ENCODE peak calls at places on chromosomes 3 and 15, in nine cellular contexts. T is cardiac muscle cell; N is prostate gland; E is spleen; V is CD8-positive, alpha-beta memory T cell; R is naive thymus-derived CD4-positive, alpha-beta T cell; S is PC-3; I is SK-N-SH; L is brain microvascular endothelial cell. P is an unnamed sample. For H3K27me3, the result is how much of the 10 kb centered on the place peaks cover.

GRCh38 chr15:33344111-33344510 is 33.3 kb downstream of the RYR3 start:
- DNase-seq in T (no peak), R (no peak), I (no peak), L (no peak), V (no peak), S (no peak), N (no peak), E (no peak), P (no peak)

GRCh38 chr15:38504680-38505467 is 50.9 kb downstream of the FAM98B start:
- DNase-seq in N (no peak), T (no peak), L (no peak), I (no peak), R (no peak), V (no peak), S (no peak), E (no peak), P (no peak)

GRCh38 chr3:122671543-122671942 is 9.1 kb upstream of the PARP14 start:
- DNase-seq in S (no peak), V (no peak), N (no peak), I (no peak), L (no peak), R (no peak), T (no peak), E (no peak), P (no peak)

GRCh38 chr15:51828621-51829359 is 663 bp upstream of the TMOD3 start:
- DNase-seq in E (no peak), T (no peak), S (peak), I (no peak), V (no peak), L (no peak), N (no peak), R (no peak), P (no peak)

GRCh38 chr3:109117939-109118338 is at the start of gene MORC1:
- DNase-seq in I (no peak), E (no peak), S (no peak), V (no peak), N (no peak), T (no peak), R (no peak), L (no peak), P (no peak)

GRCh38 chr3:100002599-100003350 is 111.5 kb downstream of the FILIP1L start:
- DNase-seq in I (no peak), S (peak), R (no peak), E (no peak), T (peak), L (peak), V (no peak), N (peak), P (peak)

GRCh38 chr3:26102376-26103110 is 312.7 kb downstream of the OXSM start:
- DNase-seq in E (no peak), S (no peak), V (no peak), T (no peak), I (no peak), R (no peak), L (no peak), N (no peak), P (no peak)

GRCh38 chr15:81497226-81497625 is 123.2 kb upstream of the TMC3 start:
- DNase-seq in R (no peak), V (no peak), S (no peak), I (no peak), L (no peak), T (no peak), N (no peak), E (no peak), P (no peak)

GRCh38 chr3:190862209-190863118 is at the start of gene GMNC:
- DNase-seq in R (no peak), V (no peak), S (peak), I (peak), T (peak), L (peak), E (peak), N (peak), P (peak)

GRCh38 chr15:76903251-76903681 is 1.9 kb downstream of the SCAPER start:
- DNase-seq in L (peak), S (peak), T (peak), N (no peak), V (peak), I (peak), E (no peak), R (peak), P (no peak)

GRCh38 chr15:90348456-90348855 is 3.6 kb upstream of the ZNF774 start:
- DNase-seq in V (no peak), N (no peak), L (no peak), R (no peak), E (no peak), T (no peak), I (no peak), S (no peak), P (no peak)

GRCh38 chr3:188889070-188889491 is 282.7 kb upstream of the TPRG1 start:
- DNase-seq in V (no peak), T (no peak), E (no peak), I (no peak), S (no peak), N (no peak), L (no peak), R (no peak), P (no peak)

GRCh38 chr3:85148056-85148455 is 189.3 kb downstream of the CADM2 start:
- DNase-seq in R (no peak), E (no peak), T (no peak), L (no peak), I (no peak), S (no peak), V (no peak), N (no peak), P (no peak)

GRCh38 chr3:160869825-160870224 is 113.8 kb downstream of the PPM1L start:
- DNase-seq in R (no peak), N (peak), V (no peak), E (no peak), I (peak), L (no peak), T (peak), S (peak), P (no peak)

GRCh38 chr3:17546500-17546899 is 195.9 kb downstream of the TBC1D5 start:
- DNase-seq in S (no peak), R (no peak), N (no peak), E (no peak), V (no peak), T (no peak), I (no peak), L (no peak), P (no peak)

GRCh38 chr3:105891101-105891500 is 22.3 kb upstream of the CBLB start:
- DNase-seq in V (no peak), T (no peak), L (no peak), N (no peak), I (no peak), S (no peak), E (no peak), R (no peak), P (no peak)

GRCh38 chr15:69081310-69082004 is 67.0 kb downstream of the NOX5 start:
- DNase-seq in I (no peak), R (no peak), V (no peak), T (peak), E (no peak), L (peak), N (no peak), S (no peak), P (no peak)

GRCh38 chr3:34942256-34942655 is 697.1 kb upstream of the ARPP21 start:
- DNase-seq in I (no peak), E (no peak), L (no peak), R (no peak), V (no peak), N (no peak), S (no peak), T (no peak), P (no peak)

GRCh38 chr3:188309437-188310269 is 155.7 kb downstream of the LPP start:
- DNase-seq in N (no peak), I (no peak), T (no peak), L (no peak), S (no peak), E (no peak), R (no peak), V (no peak), P (no peak)

GRCh38 chr3:136577791-136578190 is 174.4 kb downstream of the STAG1 start:
- DNase-seq in V (no peak), S (no peak), R (no peak), L (no peak), I (no peak), N (no peak), E (no peak), T (no peak), P (no peak)

GRCh38 chr3:65558821-65559220 is 479.9 kb downstream of the MAGI1 start:
- DNase-seq in T (no peak), R (no peak), E (no peak), I (no peak), N (no peak), S (no peak), V (no peak), L (no peak), P (no peak)

GRCh38 chr3:119643094-119643493 is 17.3 kb downstream of the POPDC2 start:
- DNase-seq in S (peak), L (no peak), I (no peak), E (no peak), N (no peak), R (no peak), T (peak), V (no peak), P (no peak)

GRCh38 chr3:87233805-87234204 is 6.7 kb downstream of the CHMP2B start:
- DNase-seq in V (no peak), N (no peak), E (no peak), S (no peak), T (no peak), I (no peak), L (no peak), R (no peak), P (no peak)

GRCh38 chr3:170301404-170301803 is 56.1 kb upstream of the SKIL start:
- DNase-seq in T (peak), L (no peak), E (no peak), R (no peak), S (no peak), I (no peak), N (no peak), V (no peak), P (no peak)

GRCh38 chr3:44495636-44496415 is 18.4 kb upstream of the ZNF445 start:
- DNase-seq in R (no peak), V (no peak), I (no peak), N (no peak), E (no peak), S (no peak), T (no peak), L (no peak), P (no peak)

GRCh38 chr3:94616833-94617232 is 554.0 kb downstream of the NSUN3 start:
- DNase-seq in R (no peak), S (peak), N (no peak), I (no peak), L (no peak), E (no peak), V (no peak), T (no peak), P (no peak)

GRCh38 chr3:195179782-195180489 is 91.0 kb downstream of the XXYLT1 start:
- DNase-seq in I (peak), R (no peak), V (no peak), S (no peak), E (no peak), T (no peak), L (no peak), N (no peak), P (no peak)
- H3K27ac ChIP-seq in I (no peak), R (no peak), V (peak), S (no peak), E (peak), T (peak), L (no peak), N (peak), P (no peak)

GRCh38 chr3:127277591-127277990 is 10.3 kb downstream of the PRR20G start:
- DNase-seq in S (peak), I (no peak), T (no peak), V (no peak), N (no peak), E (no peak), R (no peak), L (no peak), P (no peak)
- H3K27me3 ChIP-seq in S (under half), I (under half), T (under half), V (under half), N (under half), E (under half), R (under half), L (under half), P (under half)

DNA sequence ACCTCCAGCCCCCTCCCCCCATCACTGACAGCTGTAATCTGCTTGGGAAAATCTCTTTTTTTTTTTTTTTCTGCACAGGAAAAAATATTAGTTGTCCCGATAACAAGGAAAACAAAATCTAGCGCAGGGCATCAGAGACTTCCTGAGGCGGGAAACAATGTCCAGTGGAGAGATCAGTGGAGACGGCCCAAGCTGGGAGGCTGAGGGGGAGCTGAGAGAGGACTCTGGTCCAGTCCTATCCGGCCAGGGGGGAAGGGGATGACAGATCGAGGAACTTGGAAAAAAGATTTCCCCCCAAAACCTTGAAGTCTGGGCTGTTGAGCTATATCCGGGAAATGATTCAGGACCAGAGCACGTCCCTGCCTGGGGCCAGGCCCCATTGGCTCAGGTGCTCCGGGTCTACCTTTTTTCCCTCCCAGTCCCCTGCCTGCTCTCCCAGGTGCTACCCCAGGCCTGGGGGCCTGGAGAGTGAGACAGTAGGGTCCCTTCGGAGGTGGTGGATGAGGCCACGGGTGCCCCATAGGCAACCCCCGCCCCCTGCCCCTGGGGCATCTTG is 14.0 kb upstream of the DLL4 start:
- DNase-seq in S (no peak), V (no peak), E (no peak), N (no peak), R (no peak), L (no peak), I (no peak), T (no peak), P (no peak)
- H3K27ac ChIP-seq in S (no peak), V (no peak), E (no peak), N (no peak), R (no peak), L (no peak), I (no peak), T (no peak), P (no peak)

GRCh38 chr3:45541326-45542321 is 52.9 kb upstream of the LIMD1 start:
- DNase-seq in T (no peak), E (no peak), L (no peak), V (no peak), S (no peak), N (no peak), R (no peak), I (no peak), P (no peak)

GRCh38 chr3:45544719-45545296 is 49.7 kb upstream of the LIMD1 start:
- DNase-seq in E (no peak), V (no peak), N (no peak), L (no peak), T (peak), R (no peak), S (no peak), I (no peak), P (no peak)

GRCh38 chr3:45546223-45546622 is 48.3 kb upstream of the LIMD1 start:
- DNase-seq in R (no peak), N (no peak), E (no peak), V (no peak), T (no peak), L (no peak), S (no peak), I (no peak), P (no peak)

GRCh38 chr3:45545476-45545875 is 49.1 kb upstream of the LIMD1 start:
- DNase-seq in N (no peak), S (peak), V (no peak), R (no peak), L (peak), T (peak), E (no peak), I (no peak), P (no peak)

DNA sequence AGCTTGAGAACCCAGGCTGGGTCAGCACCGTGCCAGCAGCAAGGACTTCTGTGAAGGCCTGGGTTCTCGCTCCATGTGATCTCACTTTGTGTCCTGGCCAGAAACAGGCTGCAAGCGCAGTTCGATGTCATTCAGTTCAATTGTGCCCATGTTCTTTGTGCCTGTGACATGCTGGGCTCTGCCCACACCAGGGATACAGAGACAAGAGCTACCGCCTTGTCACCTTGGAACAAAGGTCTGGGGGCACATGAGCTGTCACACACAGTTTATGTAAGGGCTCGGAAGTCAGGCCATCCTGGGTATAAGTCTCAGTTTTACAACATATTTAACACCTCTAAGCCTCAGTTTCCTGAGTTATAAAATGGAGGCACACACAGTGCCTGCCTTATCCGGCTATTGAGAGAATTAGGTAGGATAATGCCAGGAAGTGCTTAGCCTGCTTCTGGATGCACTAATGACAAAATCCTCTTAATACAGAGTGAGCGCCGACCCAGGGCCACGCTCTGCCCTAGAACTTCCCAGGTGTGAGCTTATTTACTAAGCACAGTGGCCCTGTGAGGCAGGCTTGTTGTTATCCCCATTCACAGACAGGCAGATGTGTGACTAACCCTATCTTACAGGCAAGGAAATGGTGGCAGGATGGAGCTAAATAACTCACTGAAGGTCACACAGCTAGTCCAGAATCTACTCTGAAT is 50.4 kb upstream of the LIMD1 start:
- DNase-seq in L (no peak), V (no peak), T (no peak), N (no peak), S (no peak), E (no peak), R (no peak), I (no peak), P (no peak)
- H3K27me3 ChIP-seq in L (under half), V (under half), T (under half), N (under half), S (under half), E (under half), R (under half), I (under half), P (under half)

GRCh38 chr3:31610700-31611275 is 78.1 kb downstream of the STT3B start:
- DNase-seq in I (peak), E (no peak), V (no peak), S (peak), T (peak), R (no peak), N (peak), L (peak), P (peak)

GRCh38 chr3:31615071-31615875 is 82.5 kb downstream of the STT3B start:
- DNase-seq in V (no peak), L (peak), N (no peak), E (no peak), I (no peak), S (peak), R (no peak), T (no peak), P (no peak)

GRCh38 chr3:31613654-31614053 is 80.9 kb downstream of the STT3B start:
- DNase-seq in N (no peak), L (no peak), E (no peak), S (no peak), V (no peak), T (no peak), I (no peak), R (no peak), P (no peak)

GRCh38 chr3:31614162-31614921 is 81.6 kb downstream of the STT3B start:
- DNase-seq in N (no peak), E (no peak), V (no peak), I (no peak), R (no peak), L (no peak), S (peak), T (no peak), P (no peak)

DNA sequence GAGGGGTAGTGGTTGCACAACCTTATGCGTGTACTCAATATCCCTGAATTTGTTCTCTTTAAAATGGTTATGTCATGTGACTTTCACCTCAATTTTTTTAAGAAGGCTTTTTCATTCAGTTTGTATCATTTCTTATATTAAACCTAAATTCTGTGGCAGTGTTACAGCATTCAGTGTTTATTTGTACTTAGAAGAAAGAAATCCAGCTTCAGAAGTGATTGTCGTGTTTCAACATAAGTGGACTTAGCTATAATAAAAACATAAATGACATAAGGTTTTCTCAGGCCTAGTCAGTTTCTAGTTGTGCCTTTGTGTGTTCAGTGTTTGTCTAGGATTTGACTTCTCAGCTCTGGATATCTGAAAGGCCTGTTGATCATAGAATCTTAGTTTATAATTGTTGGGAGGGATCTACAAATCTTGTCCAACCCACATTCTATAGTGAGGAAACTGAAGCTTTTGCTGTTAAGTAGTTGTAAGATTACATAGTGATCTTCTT is 80.5 kb downstream of the STT3B start:
- DNase-seq in T (no peak), S (no peak), V (no peak), N (no peak), E (no peak), L (no peak), I (no peak), R (no peak), P (no peak)
- H3K27ac ChIP-seq in T (no peak), S (no peak), V (no peak), N (no peak), E (no peak), L (no peak), I (no peak), R (no peak), P (no peak)

GRCh38 chr3:66931699-66932098 is 66.4 kb upstream of the KBTBD8 start:
- DNase-seq in N (no peak), L (no peak), S (no peak), R (no peak), V (no peak), E (no peak), T (no peak), I (no peak), P (no peak)
- H3K27me3 ChIP-seq in N (under half), L (under half), S (under half), R (under half), V (under half), E (under half), T (under half), I (under half), P (under half)

DNA sequence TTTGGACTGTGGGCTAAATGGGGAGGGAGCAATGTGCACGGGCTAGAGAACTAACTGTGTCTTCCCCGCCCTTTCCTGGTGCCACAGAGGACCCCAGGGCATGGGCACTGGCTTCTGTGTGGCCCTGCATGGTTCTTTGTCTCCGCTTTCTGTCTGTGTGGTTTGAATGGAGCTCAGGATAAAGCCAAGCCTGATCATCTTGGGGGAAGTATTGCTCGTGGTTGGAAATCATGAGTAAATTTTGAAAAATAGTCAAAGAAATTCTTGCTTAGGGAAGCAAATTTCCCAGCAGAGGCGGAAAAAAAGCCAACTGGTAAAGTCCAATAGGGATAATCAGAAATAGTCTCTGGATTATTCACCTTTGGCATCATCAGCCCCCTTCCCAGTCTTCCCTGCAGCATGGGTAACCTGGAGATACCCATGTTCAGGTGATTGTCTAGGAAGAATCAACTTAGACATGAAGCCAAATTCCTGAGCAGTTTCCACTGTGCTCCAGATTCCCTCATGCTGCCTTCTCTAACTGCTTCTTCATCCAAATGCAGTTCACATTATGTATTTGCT is 55.4 kb downstream of the MAGEF1 start:
- DNase-seq in I (no peak), S (no peak), R (no peak), L (no peak), E (no peak), V (no peak), T (no peak), N (no peak), P (no peak)
- H3K27ac ChIP-seq in I (no peak), S (no peak), R (no peak), L (no peak), E (no peak), V (no peak), T (peak), N (no peak), P (no peak)

P was measured in colonic mucosa.